ENCODE peak calls at places on chromosomes 12 and 14, in eight cellular contexts. One of them, this sample, is unnamed.

GRCh38 chr12:116969615-116970575 is 59.1 kb downstream of the FBXW8 start:
- DNase-seq in hepatocyte: no peak
- DNase-seq in HCT116: no peak
- DNase-seq in MM.1S: no peak
- DNase-seq in SK-N-SH: peak
- DNase-seq in PC-3: no peak
- DNase-seq in neural progenitor cell: peak
- DNase-seq in GM23248: peak
- DNase-seq in this sample: no peak

GRCh38 chr14:51439896-51440295 is 199.8 kb downstream of the TMX1 start:
- DNase-seq in hepatocyte: no peak
- DNase-seq in HCT116: no peak
- DNase-seq in MM.1S: no peak
- DNase-seq in SK-N-SH: no peak
- DNase-seq in PC-3: no peak
- DNase-seq in neural progenitor cell: no peak
- DNase-seq in GM23248: no peak
- DNase-seq in this sample: no peak

GRCh38 chr14:35240233-35240632 is 51.9 kb upstream of the PSMA6 start:
- DNase-seq in hepatocyte: no peak
- DNase-seq in HCT116: no peak
- DNase-seq in MM.1S: no peak
- DNase-seq in SK-N-SH: no peak
- DNase-seq in PC-3: no peak
- DNase-seq in neural progenitor cell: no peak
- DNase-seq in GM23248: no peak
- DNase-seq in this sample: no peak

GRCh38 chr12:114221136-114221838 is 184.7 kb downstream of the TBX5 start:
- DNase-seq in hepatocyte: no peak
- DNase-seq in HCT116: no peak
- DNase-seq in MM.1S: no peak
- DNase-seq in SK-N-SH: no peak
- DNase-seq in PC-3: no peak
- DNase-seq in neural progenitor cell: no peak
- DNase-seq in GM23248: no peak
- DNase-seq in this sample: no peak

GRCh38 chr12:93315907-93316622 is 61.7 kb upstream of the NUDT4 start:
- DNase-seq in hepatocyte: peak
- DNase-seq in HCT116: no peak
- DNase-seq in MM.1S: no peak
- DNase-seq in SK-N-SH: no peak
- DNase-seq in PC-3: no peak
- DNase-seq in neural progenitor cell: no peak
- DNase-seq in GM23248: no peak
- DNase-seq in this sample: no peak

GRCh38 chr14:22427771-22428228 is 161.2 kb downstream of the DAD1 start:
- DNase-seq in hepatocyte: peak
- DNase-seq in HCT116: no peak
- DNase-seq in MM.1S: no peak
- DNase-seq in SK-N-SH: no peak
- DNase-seq in PC-3: no peak
- DNase-seq in neural progenitor cell: peak
- DNase-seq in GM23248: peak
- DNase-seq in this sample: no peak

GRCh38 chr12:123444396-123445026 is 8.0 kb upstream of the RILPL2 start:
- DNase-seq in hepatocyte: no peak
- DNase-seq in HCT116: no peak
- DNase-seq in MM.1S: no peak
- DNase-seq in SK-N-SH: no peak
- DNase-seq in PC-3: no peak
- DNase-seq in neural progenitor cell: no peak
- DNase-seq in GM23248: peak
- DNase-seq in this sample: no peak

GRCh38 chr12:93572712-93573551 is 457 bp downstream of the SOCS2 start:
- DNase-seq in hepatocyte: peak
- DNase-seq in HCT116: no peak
- DNase-seq in MM.1S: no peak
- DNase-seq in SK-N-SH: peak
- DNase-seq in PC-3: peak
- DNase-seq in neural progenitor cell: peak
- DNase-seq in GM23248: peak
- DNase-seq in this sample: no peak

GRCh38 chr12:112357214-112357613 is 25.0 kb downstream of the HECTD4 start:
- DNase-seq in hepatocyte: no peak
- DNase-seq in HCT116: no peak
- DNase-seq in MM.1S: no peak
- DNase-seq in SK-N-SH: no peak
- DNase-seq in PC-3: no peak
- DNase-seq in neural progenitor cell: no peak
- DNase-seq in GM23248: no peak
- DNase-seq in this sample: no peak

GRCh38 chr12:104488383-104488782 is 31.6 kb downstream of the CHST11 start:
- DNase-seq in hepatocyte: no peak
- DNase-seq in HCT116: no peak
- DNase-seq in MM.1S: no peak
- DNase-seq in SK-N-SH: no peak
- DNase-seq in PC-3: no peak
- DNase-seq in neural progenitor cell: no peak
- DNase-seq in GM23248: no peak
- DNase-seq in this sample: no peak

GRCh38 chr12:104486943-104487819 is 30.4 kb downstream of the CHST11 start:
- DNase-seq in hepatocyte: peak
- DNase-seq in HCT116: no peak
- DNase-seq in MM.1S: no peak
- DNase-seq in SK-N-SH: no peak
- DNase-seq in PC-3: no peak
- DNase-seq in neural progenitor cell: no peak
- DNase-seq in GM23248: peak
- DNase-seq in this sample: no peak

GRCh38 chr12:104490850-104491249 is 34.1 kb downstream of the CHST11 start:
- DNase-seq in hepatocyte: no peak
- DNase-seq in HCT116: no peak
- DNase-seq in MM.1S: no peak
- DNase-seq in SK-N-SH: no peak
- DNase-seq in PC-3: no peak
- DNase-seq in neural progenitor cell: no peak
- DNase-seq in GM23248: no peak
- DNase-seq in this sample: peak

GRCh38 chr12:104493504-104493903 is 36.8 kb downstream of the CHST11 start:
- DNase-seq in hepatocyte: no peak
- DNase-seq in HCT116: no peak
- DNase-seq in MM.1S: no peak
- DNase-seq in SK-N-SH: no peak
- DNase-seq in PC-3: no peak
- DNase-seq in neural progenitor cell: no peak
- DNase-seq in GM23248: peak
- DNase-seq in this sample: no peak

GRCh38 chr12:104490221-104490620 is 33.5 kb downstream of the CHST11 start:
- DNase-seq in hepatocyte: no peak
- DNase-seq in HCT116: no peak
- DNase-seq in MM.1S: no peak
- DNase-seq in SK-N-SH: no peak
- DNase-seq in PC-3: no peak
- DNase-seq in neural progenitor cell: no peak
- DNase-seq in GM23248: no peak
- DNase-seq in this sample: no peak
- H3K27ac ChIP-seq in hepatocyte: no peak
- H3K27ac ChIP-seq in HCT116: no peak
- H3K27ac ChIP-seq in MM.1S: no peak
- H3K27ac ChIP-seq in SK-N-SH: no peak
- H3K27ac ChIP-seq in PC-3: no peak
- H3K27ac ChIP-seq in neural progenitor cell: no peak
- H3K27ac ChIP-seq in GM23248: no peak
- H3K27ac ChIP-seq in this sample: peak

GRCh38 chr12:109999649-109999971 is 380 bp downstream of the ANKRD13A start:
- DNase-seq in hepatocyte: no peak
- DNase-seq in HCT116: no peak
- DNase-seq in MM.1S: no peak
- DNase-seq in SK-N-SH: no peak
- DNase-seq in PC-3: no peak
- DNase-seq in neural progenitor cell: no peak
- DNase-seq in GM23248: no peak
- DNase-seq in this sample: no peak

GRCh38 chr12:109998241-109998903 is 858 bp upstream of the ANKRD13A start:
- DNase-seq in hepatocyte: no peak
- DNase-seq in HCT116: no peak
- DNase-seq in MM.1S: no peak
- DNase-seq in SK-N-SH: no peak
- DNase-seq in PC-3: peak
- DNase-seq in neural progenitor cell: no peak
- DNase-seq in GM23248: peak
- DNase-seq in this sample: peak

GRCh38 chr12:109998904-109999648 is at the start of gene ANKRD13A:
- DNase-seq in hepatocyte: peak
- DNase-seq in HCT116: peak
- DNase-seq in MM.1S: peak
- DNase-seq in SK-N-SH: peak
- DNase-seq in PC-3: peak
- DNase-seq in neural progenitor cell: peak
- DNase-seq in GM23248: peak
- DNase-seq in this sample: peak

GRCh38 chr12:110001596-110001995 is 2.4 kb downstream of the ANKRD13A start:
- DNase-seq in hepatocyte: no peak
- DNase-seq in HCT116: no peak
- DNase-seq in MM.1S: no peak
- DNase-seq in SK-N-SH: no peak
- DNase-seq in PC-3: peak
- DNase-seq in neural progenitor cell: no peak
- DNase-seq in GM23248: peak
- DNase-seq in this sample: no peak

DNA sequence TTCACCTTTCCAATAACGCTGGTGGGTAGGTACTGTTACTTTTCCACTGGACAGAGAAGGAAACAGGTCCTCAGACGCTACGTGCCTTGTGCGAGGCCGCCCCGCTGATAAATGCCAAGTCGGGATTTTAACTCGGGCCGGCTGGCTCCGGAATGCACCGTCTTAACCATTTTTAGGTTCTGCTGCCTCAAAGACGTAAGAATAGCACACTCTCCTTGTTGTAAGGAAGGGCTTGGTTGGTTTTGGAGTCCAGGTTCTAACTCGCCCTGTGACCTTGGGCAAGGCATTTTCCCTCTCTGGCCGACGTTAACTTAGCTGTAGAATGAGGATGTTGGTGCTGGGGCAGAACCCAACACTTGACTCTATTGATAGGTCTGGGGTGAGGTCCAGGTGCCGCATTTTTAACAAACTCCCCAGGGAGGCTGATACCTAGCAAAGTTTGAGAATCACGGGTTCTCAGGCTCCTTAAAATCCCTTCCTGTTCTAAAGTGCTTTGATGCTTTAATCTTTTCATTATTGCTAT is 814 bp downstream of the ANKRD13A start:
- DNase-seq in hepatocyte: peak
- DNase-seq in HCT116: no peak
- DNase-seq in MM.1S: no peak
- DNase-seq in SK-N-SH: no peak
- DNase-seq in PC-3: peak
- DNase-seq in neural progenitor cell: peak
- DNase-seq in GM23248: peak
- DNase-seq in this sample: peak
- TF ChIP-seq EZH2phosphoT487 in hepatocyte: no peak
- TF ChIP-seq EZH2phosphoT487 in HCT116: no peak
- TF ChIP-seq EZH2phosphoT487 in MM.1S: no peak
- TF ChIP-seq EZH2phosphoT487 in SK-N-SH: no peak
- TF ChIP-seq EZH2phosphoT487 in PC-3: no peak
- TF ChIP-seq EZH2phosphoT487 in neural progenitor cell: no peak
- TF ChIP-seq EZH2phosphoT487 in GM23248: no peak
- TF ChIP-seq EZH2phosphoT487 in this sample: no peak

DNA sequence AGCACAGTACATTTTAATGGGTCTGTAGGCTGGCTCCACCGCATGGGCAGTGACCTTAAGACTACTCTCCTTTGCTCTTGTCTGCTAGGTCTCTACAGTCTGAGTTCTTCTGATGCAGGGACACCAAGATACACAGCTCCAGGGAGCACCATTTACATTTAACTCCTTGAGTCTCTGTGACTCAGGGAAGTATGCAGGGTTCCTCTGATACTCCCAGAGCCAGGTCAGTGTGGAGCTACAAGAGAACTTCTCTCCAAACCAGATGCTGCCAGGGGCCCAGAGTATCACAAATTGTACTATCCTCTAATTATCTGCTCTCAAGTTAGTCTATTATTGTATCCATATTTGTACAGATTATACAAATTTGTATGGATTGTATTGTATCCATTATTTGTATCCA is 15.2 kb downstream of the ZFP36L1 start:
- DNase-seq in hepatocyte: no peak
- DNase-seq in HCT116: no peak
- DNase-seq in MM.1S: no peak
- DNase-seq in SK-N-SH: no peak
- DNase-seq in PC-3: no peak
- DNase-seq in neural progenitor cell: no peak
- DNase-seq in GM23248: no peak
- DNase-seq in this sample: no peak
- H3K27ac ChIP-seq in hepatocyte: peak
- H3K27ac ChIP-seq in HCT116: peak
- H3K27ac ChIP-seq in MM.1S: no peak
- H3K27ac ChIP-seq in SK-N-SH: no peak
- H3K27ac ChIP-seq in PC-3: no peak
- H3K27ac ChIP-seq in neural progenitor cell: no peak
- H3K27ac ChIP-seq in GM23248: no peak
- H3K27ac ChIP-seq in this sample: no peak

GRCh38 chr12:70543444-70543843 is 93.8 kb downstream of the PTPRB start:
- DNase-seq in hepatocyte: peak
- DNase-seq in HCT116: peak
- DNase-seq in MM.1S: no peak
- DNase-seq in SK-N-SH: no peak
- DNase-seq in PC-3: peak
- DNase-seq in neural progenitor cell: no peak
- DNase-seq in GM23248: peak
- DNase-seq in this sample: no peak
- TF ChIP-seq EZH2phosphoT487 in hepatocyte: no peak
- TF ChIP-seq EZH2phosphoT487 in HCT116: no peak
- TF ChIP-seq EZH2phosphoT487 in MM.1S: no peak
- TF ChIP-seq EZH2phosphoT487 in SK-N-SH: no peak
- TF ChIP-seq EZH2phosphoT487 in PC-3: no peak
- TF ChIP-seq EZH2phosphoT487 in neural progenitor cell: no peak
- TF ChIP-seq EZH2phosphoT487 in GM23248: no peak
- TF ChIP-seq EZH2phosphoT487 in this sample: no peak

DNA sequence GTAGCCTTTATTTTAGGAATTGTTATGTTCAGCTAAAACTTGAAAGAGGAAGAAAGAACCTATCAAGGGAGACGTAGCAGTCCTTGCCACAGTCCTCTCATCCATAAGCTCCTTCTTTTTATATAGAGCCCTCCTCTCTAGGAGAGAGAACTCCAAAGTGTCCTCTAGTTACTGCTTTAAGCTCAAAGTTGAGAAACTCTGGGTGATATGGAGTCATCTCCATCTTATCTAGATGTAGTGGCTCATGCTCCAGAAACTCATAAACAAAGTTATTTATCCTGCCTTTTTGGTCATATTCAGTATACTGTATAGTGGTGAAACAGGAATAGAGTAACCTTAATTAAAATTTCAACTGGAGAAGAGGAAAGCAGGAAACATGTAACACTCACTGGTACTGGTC is 90.4 kb upstream of the ATF7IP start:
- DNase-seq in hepatocyte: no peak
- DNase-seq in HCT116: no peak
- DNase-seq in MM.1S: no peak
- DNase-seq in SK-N-SH: no peak
- DNase-seq in PC-3: no peak
- DNase-seq in neural progenitor cell: no peak
- DNase-seq in GM23248: no peak
- DNase-seq in this sample: no peak
- H3K27ac ChIP-seq in hepatocyte: no peak
- H3K27ac ChIP-seq in HCT116: no peak
- H3K27ac ChIP-seq in MM.1S: no peak
- H3K27ac ChIP-seq in SK-N-SH: no peak
- H3K27ac ChIP-seq in PC-3: no peak
- H3K27ac ChIP-seq in neural progenitor cell: no peak
- H3K27ac ChIP-seq in GM23248: no peak
- H3K27ac ChIP-seq in this sample: no peak

This sample was measured in OCI-LY7.